ENCODE peak calls at places on chromosomes 7 and 10, in four cellular contexts. E, F, R and Z are unnamed samples.

GRCh38 chr10:89115876-89116627 is 91.1 kb downstream of the CH25H start:
- DNase-seq in E (peak), F (peak), R (no peak), Z (peak)

GRCh38 chr10:56831681-56832080 is 470.6 kb upstream of the ZWINT start:
- DNase-seq in F (no peak), E (no peak), R (no peak), Z (no peak)

GRCh38 chr7:134315679-134316538 is 821 bp downstream of the SLC35B4 start:
- DNase-seq in E (peak), R (no peak), F (peak), Z (peak)

GRCh38 chr7:2601907-2602735 is 29.7 kb upstream of the TTYH3 start:
- DNase-seq in R (no peak), E (no peak), F (no peak), Z (no peak)

GRCh38 chr7:109890622-109891021 is 1200.3 kb upstream of the LRRN3 start:
- DNase-seq in R (no peak), F (no peak), E (no peak), Z (no peak)

GRCh38 chr10:122894261-122894944 is 15.0 kb upstream of the FAM24B start:
- DNase-seq in F (no peak), R (no peak), E (no peak), Z (no peak)

GRCh38 chr10:44339218-44339617 is 45.7 kb downstream of the CXCL12 start:
- DNase-seq in R (no peak), E (peak), F (no peak), Z (no peak)

GRCh38 chr7:107463139-107464078 is 6.4 kb upstream of the GPR22 start:
- DNase-seq in R (peak), F (peak), E (peak), Z (peak)

GRCh38 chr10:112160834-112161233 is 22.7 kb downstream of the GPAM start:
- DNase-seq in F (no peak), E (peak), R (no peak), Z (no peak)

GRCh38 chr7:101617451-101618206 is 11.5 kb downstream of the MYL10 start:
- DNase-seq in E (no peak), R (no peak), F (no peak), Z (no peak)

GRCh38 chr10:75764974-75765551 is 333.6 kb downstream of the LRMDA start:
- DNase-seq in R (no peak), F (no peak), E (no peak), Z (no peak)

GRCh38 chr10:43140414-43140813 is 2.2 kb downstream of the CSGALNACT2 start:
- DNase-seq in F (peak), E (peak), R (no peak), Z (peak)

GRCh38 chr7:33721895-33722294 is 183.4 kb upstream of the BMPER start:
- DNase-seq in E (no peak), F (no peak), R (no peak), Z (no peak)

GRCh38 chr10:110802551-110803238 is 69.0 kb upstream of the PDCD4 start:
- DNase-seq in E (peak), F (peak), R (peak), Z (peak)

GRCh38 chr10:43962346-43963191 is 313.9 kb upstream of the ZNF32 start:
- DNase-seq in E (peak), R (no peak), F (no peak), Z (no peak)